ENCODE peak calls at places on chromosomes 4 and X, in five cellular contexts. One of them, this sample, is unnamed.

GRCh38 chrX:1316527-1316926 is 20.1 kb upstream of the IL3RA start:
- DNase-seq in WTC11: no peak
- DNase-seq in heart right ventricle: peak
- DNase-seq in activated CD8-positive, alpha-beta memory T cell treated with anti-CD3 and anti-CD28 coated beads for 1 hour: no peak
- DNase-seq in activated CD8-positive, alpha-beta T cell treated with anti-CD3 and anti-CD28 coated beads for 36 hours: peak
- DNase-seq in this sample: peak

GRCh38 chr4:140300271-140300970 is 73.0 kb upstream of the SCOC start:
- DNase-seq in WTC11: no peak
- DNase-seq in heart right ventricle: no peak
- DNase-seq in activated CD8-positive, alpha-beta memory T cell treated with anti-CD3 and anti-CD28 coated beads for 1 hour: no peak
- DNase-seq in activated CD8-positive, alpha-beta T cell treated with anti-CD3 and anti-CD28 coated beads for 36 hours: peak
- DNase-seq in this sample: peak

GRCh38 chrX:771536-771935 is 140.9 kb downstream of the SHOX start:
- DNase-seq in WTC11: no peak
- DNase-seq in heart right ventricle: no peak
- DNase-seq in activated CD8-positive, alpha-beta memory T cell treated with anti-CD3 and anti-CD28 coated beads for 1 hour: no peak
- DNase-seq in activated CD8-positive, alpha-beta T cell treated with anti-CD3 and anti-CD28 coated beads for 36 hours: no peak
- DNase-seq in this sample: no peak

GRCh38 chr4:77220841-77221613 is 64.0 kb downstream of the CCNG2 start:
- DNase-seq in WTC11: no peak
- DNase-seq in heart right ventricle: peak
- DNase-seq in activated CD8-positive, alpha-beta memory T cell treated with anti-CD3 and anti-CD28 coated beads for 1 hour: no peak
- DNase-seq in activated CD8-positive, alpha-beta T cell treated with anti-CD3 and anti-CD28 coated beads for 36 hours: no peak
- DNase-seq in this sample: no peak

GRCh38 chrX:39645059-39645895 is 452.5 kb downstream of the BCOR start:
- DNase-seq in WTC11: no peak
- DNase-seq in heart right ventricle: peak
- DNase-seq in activated CD8-positive, alpha-beta memory T cell treated with anti-CD3 and anti-CD28 coated beads for 1 hour: no peak
- DNase-seq in activated CD8-positive, alpha-beta T cell treated with anti-CD3 and anti-CD28 coated beads for 36 hours: peak
- DNase-seq in this sample: peak

GRCh38 chrX:104854790-104855340 is 288.9 kb downstream of the IL1RAPL2 start:
- DNase-seq in WTC11: no peak
- DNase-seq in heart right ventricle: no peak
- DNase-seq in activated CD8-positive, alpha-beta memory T cell treated with anti-CD3 and anti-CD28 coated beads for 1 hour: no peak
- DNase-seq in activated CD8-positive, alpha-beta T cell treated with anti-CD3 and anti-CD28 coated beads for 36 hours: no peak
- DNase-seq in this sample: no peak

GRCh38 chr4:6333301-6334202 is 63.9 kb downstream of the WFS1 start:
- DNase-seq in WTC11: no peak
- DNase-seq in heart right ventricle: no peak
- DNase-seq in activated CD8-positive, alpha-beta memory T cell treated with anti-CD3 and anti-CD28 coated beads for 1 hour: no peak
- DNase-seq in activated CD8-positive, alpha-beta T cell treated with anti-CD3 and anti-CD28 coated beads for 36 hours: peak
- DNase-seq in this sample: peak

GRCh38 chr4:139144161-139144859 is 32.7 kb downstream of the ELF2 start:
- DNase-seq in WTC11: peak
- DNase-seq in heart right ventricle: peak
- DNase-seq in activated CD8-positive, alpha-beta memory T cell treated with anti-CD3 and anti-CD28 coated beads for 1 hour: no peak
- DNase-seq in activated CD8-positive, alpha-beta T cell treated with anti-CD3 and anti-CD28 coated beads for 36 hours: no peak
- DNase-seq in this sample: no peak

GRCh38 chr4:114251020-114251419 is 271.6 kb upstream of the ARSJ start:
- DNase-seq in WTC11: no peak
- DNase-seq in heart right ventricle: no peak
- DNase-seq in activated CD8-positive, alpha-beta memory T cell treated with anti-CD3 and anti-CD28 coated beads for 1 hour: no peak
- DNase-seq in activated CD8-positive, alpha-beta T cell treated with anti-CD3 and anti-CD28 coated beads for 36 hours: no peak
- DNase-seq in this sample: no peak

GRCh38 chr4:49036528-49036927 is 50.5 kb downstream of the CWH43 start:
- DNase-seq in WTC11: no peak
- DNase-seq in heart right ventricle: no peak
- DNase-seq in activated CD8-positive, alpha-beta memory T cell treated with anti-CD3 and anti-CD28 coated beads for 1 hour: no peak
- DNase-seq in activated CD8-positive, alpha-beta T cell treated with anti-CD3 and anti-CD28 coated beads for 36 hours: no peak
- DNase-seq in this sample: no peak

GRCh38 chr4:39452860-39453587 is 5.7 kb downstream of the RPL9 start:
- DNase-seq in WTC11: no peak
- DNase-seq in heart right ventricle: no peak
- DNase-seq in activated CD8-positive, alpha-beta memory T cell treated with anti-CD3 and anti-CD28 coated beads for 1 hour: no peak
- DNase-seq in activated CD8-positive, alpha-beta T cell treated with anti-CD3 and anti-CD28 coated beads for 36 hours: no peak
- DNase-seq in this sample: no peak

GRCh38 chr4:129362685-129363274 is 266.8 kb downstream of the C4orf33 start:
- DNase-seq in WTC11: peak
- DNase-seq in heart right ventricle: peak
- DNase-seq in activated CD8-positive, alpha-beta memory T cell treated with anti-CD3 and anti-CD28 coated beads for 1 hour: peak
- DNase-seq in activated CD8-positive, alpha-beta T cell treated with anti-CD3 and anti-CD28 coated beads for 36 hours: peak
- DNase-seq in this sample: peak

GRCh38 chrX:56728321-56728720 is 722 bp upstream of the NBDY start:
- DNase-seq in WTC11: no peak
- DNase-seq in heart right ventricle: no peak
- DNase-seq in activated CD8-positive, alpha-beta memory T cell treated with anti-CD3 and anti-CD28 coated beads for 1 hour: no peak
- DNase-seq in activated CD8-positive, alpha-beta T cell treated with anti-CD3 and anti-CD28 coated beads for 36 hours: no peak
- DNase-seq in this sample: no peak

GRCh38 chr4:152408514-152409327 is 127.2 kb downstream of the FBXW7 start:
- DNase-seq in WTC11: no peak
- DNase-seq in heart right ventricle: no peak
- DNase-seq in activated CD8-positive, alpha-beta memory T cell treated with anti-CD3 and anti-CD28 coated beads for 1 hour: no peak
- DNase-seq in activated CD8-positive, alpha-beta T cell treated with anti-CD3 and anti-CD28 coated beads for 36 hours: peak
- DNase-seq in this sample: peak

GRCh38 chr4:105895324-105895608 is at the start of gene NPNT:
- DNase-seq in WTC11: no peak
- DNase-seq in heart right ventricle: no peak
- DNase-seq in activated CD8-positive, alpha-beta memory T cell treated with anti-CD3 and anti-CD28 coated beads for 1 hour: no peak
- DNase-seq in activated CD8-positive, alpha-beta T cell treated with anti-CD3 and anti-CD28 coated beads for 36 hours: no peak
- DNase-seq in this sample: no peak

GRCh38 chr4:109302366-109303140 is at the start of gene COL25A1:
- DNase-seq in WTC11: peak
- DNase-seq in heart right ventricle: peak
- DNase-seq in activated CD8-positive, alpha-beta memory T cell treated with anti-CD3 and anti-CD28 coated beads for 1 hour: peak
- DNase-seq in activated CD8-positive, alpha-beta T cell treated with anti-CD3 and anti-CD28 coated beads for 36 hours: peak
- DNase-seq in this sample: peak

GRCh38 chr4:19844436-19844835 is 407.3 kb upstream of the SLIT2 start:
- DNase-seq in WTC11: no peak
- DNase-seq in heart right ventricle: peak
- DNase-seq in activated CD8-positive, alpha-beta memory T cell treated with anti-CD3 and anti-CD28 coated beads for 1 hour: no peak
- DNase-seq in activated CD8-positive, alpha-beta T cell treated with anti-CD3 and anti-CD28 coated beads for 36 hours: no peak
- DNase-seq in this sample: no peak

GRCh38 chr4:30619679-30620078 is 100.5 kb upstream of the PCDH7 start:
- DNase-seq in WTC11: no peak
- DNase-seq in heart right ventricle: no peak
- DNase-seq in activated CD8-positive, alpha-beta memory T cell treated with anti-CD3 and anti-CD28 coated beads for 1 hour: no peak
- DNase-seq in activated CD8-positive, alpha-beta T cell treated with anti-CD3 and anti-CD28 coated beads for 36 hours: no peak
- DNase-seq in this sample: no peak

GRCh38 chrX:130994671-130995070 is 63.5 kb upstream of the ARHGAP36 start:
- DNase-seq in WTC11: peak
- DNase-seq in heart right ventricle: no peak
- DNase-seq in activated CD8-positive, alpha-beta memory T cell treated with anti-CD3 and anti-CD28 coated beads for 1 hour: no peak
- DNase-seq in activated CD8-positive, alpha-beta T cell treated with anti-CD3 and anti-CD28 coated beads for 36 hours: peak
- DNase-seq in this sample: peak

GRCh38 chrX:2552621-2553297 is 52.0 kb upstream of the DHRSX start:
- DNase-seq in WTC11: no peak
- DNase-seq in heart right ventricle: no peak
- DNase-seq in activated CD8-positive, alpha-beta memory T cell treated with anti-CD3 and anti-CD28 coated beads for 1 hour: no peak
- DNase-seq in activated CD8-positive, alpha-beta T cell treated with anti-CD3 and anti-CD28 coated beads for 36 hours: no peak
- DNase-seq in this sample: no peak

GRCh38 chr4:40462326-40462725 is 127.2 kb downstream of the CHRNA9 start:
- DNase-seq in WTC11: no peak
- DNase-seq in heart right ventricle: no peak
- DNase-seq in activated CD8-positive, alpha-beta memory T cell treated with anti-CD3 and anti-CD28 coated beads for 1 hour: no peak
- DNase-seq in activated CD8-positive, alpha-beta T cell treated with anti-CD3 and anti-CD28 coated beads for 36 hours: peak
- DNase-seq in this sample: no peak

GRCh38 chr4:41358626-41359025 is 101.9 kb downstream of the UCHL1 start:
- DNase-seq in WTC11: no peak
- DNase-seq in heart right ventricle: peak
- DNase-seq in activated CD8-positive, alpha-beta memory T cell treated with anti-CD3 and anti-CD28 coated beads for 1 hour: no peak
- DNase-seq in activated CD8-positive, alpha-beta T cell treated with anti-CD3 and anti-CD28 coated beads for 36 hours: no peak
- DNase-seq in this sample: no peak

GRCh38 chr4:159018062-159018629 is 84.7 kb upstream of the RAPGEF2 start:
- DNase-seq in WTC11: no peak
- DNase-seq in heart right ventricle: no peak
- DNase-seq in activated CD8-positive, alpha-beta memory T cell treated with anti-CD3 and anti-CD28 coated beads for 1 hour: no peak
- DNase-seq in activated CD8-positive, alpha-beta T cell treated with anti-CD3 and anti-CD28 coated beads for 36 hours: no peak
- DNase-seq in this sample: no peak

GRCh38 chr4:85613901-85614300 is 139.0 kb downstream of the ARHGAP24 start:
- DNase-seq in WTC11: no peak
- DNase-seq in heart right ventricle: no peak
- DNase-seq in activated CD8-positive, alpha-beta memory T cell treated with anti-CD3 and anti-CD28 coated beads for 1 hour: no peak
- DNase-seq in activated CD8-positive, alpha-beta T cell treated with anti-CD3 and anti-CD28 coated beads for 36 hours: no peak
- DNase-seq in this sample: no peak

GRCh38 chrX:134764202-134764785 is 106.0 kb upstream of the PLAC1 start:
- DNase-seq in WTC11: no peak
- DNase-seq in heart right ventricle: no peak
- DNase-seq in activated CD8-positive, alpha-beta memory T cell treated with anti-CD3 and anti-CD28 coated beads for 1 hour: no peak
- DNase-seq in activated CD8-positive, alpha-beta T cell treated with anti-CD3 and anti-CD28 coated beads for 36 hours: no peak
- DNase-seq in this sample: no peak

GRCh38 chrX:19823031-19823430 is 64.4 kb downstream of the SH3KBP1 start:
- DNase-seq in WTC11: no peak
- DNase-seq in heart right ventricle: no peak
- DNase-seq in activated CD8-positive, alpha-beta memory T cell treated with anti-CD3 and anti-CD28 coated beads for 1 hour: no peak
- DNase-seq in activated CD8-positive, alpha-beta T cell treated with anti-CD3 and anti-CD28 coated beads for 36 hours: no peak
- DNase-seq in this sample: no peak

GRCh38 chr4:14446904-14447303 is 555.4 kb upstream of the CPEB2 start:
- DNase-seq in WTC11: no peak
- DNase-seq in heart right ventricle: no peak
- DNase-seq in activated CD8-positive, alpha-beta memory T cell treated with anti-CD3 and anti-CD28 coated beads for 1 hour: no peak
- DNase-seq in activated CD8-positive, alpha-beta T cell treated with anti-CD3 and anti-CD28 coated beads for 36 hours: no peak
- DNase-seq in this sample: no peak